ENCODE peak calls at places on chromosome 19, in nine cellular contexts. H, U, W, B, X, G, Q, J and L are unnamed samples.

GRCh38 chr19:30073152-30074000 is 131.3 kb downstream of the URI1 start:
- DNase-seq in H (no peak), U (peak), W (no peak), B (no peak), X (no peak), G (no peak), Q (no peak), J (peak), L (no peak)

GRCh38 chr19:42422576-42423461 is 4.4 kb downstream of the LIPE start:
- DNase-seq in H (no peak), U (no peak), W (peak), B (no peak), X (no peak), G (no peak), Q (no peak), J (no peak), L (peak)

GRCh38 chr19:37594982-37595382 is 306 bp downstream of the ZNF540 start:
- DNase-seq in H (peak), U (peak), W (peak), B (peak), X (peak), G (peak), Q (no peak), J (peak), L (peak)

GRCh38 chr19:13029893-13030292 is 34.6 kb downstream of the NFIX start:
- DNase-seq in H (no peak), U (no peak), W (no peak), B (peak), X (no peak), G (no peak), Q (no peak), J (no peak), L (no peak)

GRCh38 chr19:50046649-50047503 is 21.1 kb downstream of the ZNF473 start:
- DNase-seq in H (no peak), U (no peak), W (no peak), B (no peak), X (peak), G (no peak), Q (no peak), J (peak), L (peak)

GRCh38 chr19:53581871-53582279 is 43.9 kb downstream of the ZNF331 start:
- DNase-seq in H (no peak), U (no peak), W (no peak), B (no peak), X (no peak), G (no peak), Q (no peak), J (no peak), L (no peak)

GRCh38 chr19:33740811-33741396 is 55.8 kb upstream of the KCTD15 start:
- DNase-seq in H (peak), U (no peak), W (peak), B (no peak), X (no peak), G (no peak), Q (peak), J (no peak), L (no peak)

GRCh38 chr19:18541992-18542935 is 1.1 kb downstream of the FKBP8 start:
- DNase-seq in H (no peak), U (no peak), W (no peak), B (no peak), X (no peak), G (no peak), Q (no peak), J (no peak), L (no peak)

GRCh38 chr19:5072115-5072514 is 103.2 kb downstream of the KDM4B start:
- DNase-seq in H (no peak), U (no peak), W (no peak), B (no peak), X (no peak), G (no peak), Q (no peak), J (no peak), L (no peak)
- TF ChIP-seq CTCF in H (no peak), U (no peak), W (no peak), B (no peak), X (no peak), G (no peak), Q (no peak), J (no peak), L (no peak)

DNA sequence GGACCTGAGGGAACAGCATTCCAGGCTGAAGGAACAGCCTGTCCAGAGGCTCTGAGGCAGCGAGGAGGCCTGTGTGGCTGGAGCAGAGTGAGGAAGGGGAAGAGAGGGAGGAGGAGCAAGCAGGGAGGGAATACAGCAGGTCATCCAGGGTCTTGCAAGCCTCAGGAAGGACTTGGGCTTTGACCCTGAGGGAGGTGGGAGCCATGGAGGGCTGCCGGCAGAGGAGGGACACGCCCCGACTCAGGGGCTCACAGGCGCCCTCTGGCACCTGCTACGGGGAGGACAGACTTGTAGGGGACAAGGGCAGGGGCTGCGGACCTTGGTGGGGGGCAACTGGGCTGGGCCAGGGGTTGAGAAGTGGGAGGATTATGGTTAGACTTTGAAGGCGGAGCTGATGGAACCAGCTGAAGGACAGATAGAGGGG is 4.7 kb downstream of the TINCR start:
- DNase-seq in H (no peak), U (no peak), W (no peak), B (no peak), X (no peak), G (no peak), Q (no peak), J (no peak), L (no peak)
- TF ChIP-seq CTCF in H (no peak), U (no peak), W (peak), B (no peak), X (no peak), G (no peak), Q (no peak), J (no peak), L (no peak)

DNA sequence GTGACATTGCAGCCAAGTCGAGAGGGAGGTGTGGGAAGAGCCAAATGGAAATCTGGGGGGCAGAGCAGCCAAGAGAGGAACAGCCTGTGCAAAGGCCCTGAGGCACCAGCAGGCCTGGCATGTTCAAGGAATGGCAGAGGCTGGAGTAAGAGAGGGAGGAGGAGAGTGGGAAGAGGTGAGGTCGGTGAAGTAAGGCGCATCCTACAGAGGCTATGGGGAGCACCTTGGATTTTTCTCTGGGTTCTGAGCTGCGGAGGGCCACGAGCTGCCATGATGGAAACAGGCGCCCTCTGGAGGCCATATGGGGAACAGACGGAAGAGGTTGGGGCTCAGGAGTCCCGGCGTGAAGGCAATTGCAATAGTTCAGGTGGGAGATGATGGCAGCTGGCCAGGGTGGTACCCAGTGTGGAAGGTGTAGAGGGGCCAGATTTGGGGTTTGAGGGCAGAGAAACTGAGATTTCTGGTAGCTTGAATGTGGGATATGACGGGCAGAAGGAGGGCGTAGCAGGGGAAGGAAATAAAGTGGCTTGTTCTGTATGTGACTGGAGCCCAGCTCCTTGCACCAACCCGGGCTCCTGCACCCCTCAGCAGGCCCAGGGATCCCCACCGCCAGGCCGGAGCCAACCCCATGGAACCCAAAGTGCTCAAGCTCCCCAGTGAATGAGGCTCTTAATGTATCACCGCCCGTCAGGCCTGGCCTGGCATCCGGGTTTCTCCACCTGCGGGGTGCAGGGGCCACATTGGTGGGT is 20.5 kb upstream of the STRN4 start:
- DNase-seq in H (no peak), U (no peak), W (no peak), B (peak), X (no peak), G (no peak), Q (peak), J (no peak), L (peak)
- TF ChIP-seq CTCF in H (peak), U (peak), W (peak), B (peak), X (peak), G (peak), Q (peak), J (no peak), L (peak)

GRCh38 chr19:6127716-6128335 is 7.6 kb upstream of the ACSBG2 start:
- DNase-seq in H (no peak), U (no peak), W (no peak), B (no peak), X (no peak), G (no peak), Q (no peak), J (no peak), L (no peak)

GRCh38 chr19:6125571-6125989 is 9.9 kb upstream of the ACSBG2 start:
- DNase-seq in H (no peak), U (no peak), W (no peak), B (no peak), X (peak), G (peak), Q (peak), J (peak), L (peak)

GRCh38 chr19:6126335-6126974 is 9.0 kb upstream of the ACSBG2 start:
- DNase-seq in H (peak), U (no peak), W (no peak), B (no peak), X (no peak), G (no peak), Q (peak), J (no peak), L (no peak)
- TF ChIP-seq CTCF in H (peak), U (peak), W (peak), B (no peak), X (peak), G (no peak), Q (peak), J (no peak), L (no peak)

GRCh38 chr19:280541-281007 is 10.6 kb downstream of the PLPP2 start:
- DNase-seq in H (no peak), U (no peak), W (no peak), B (no peak), X (no peak), G (no peak), Q (no peak), J (no peak), L (no peak)

GRCh38 chr19:283395-283794 is 7.8 kb downstream of the PLPP2 start:
- DNase-seq in H (no peak), U (no peak), W (no peak), B (no peak), X (no peak), G (no peak), Q (no peak), J (no peak), L (no peak)

GRCh38 chr19:281156-281853 is 9.9 kb downstream of the PLPP2 start:
- DNase-seq in H (no peak), U (no peak), W (no peak), B (no peak), X (no peak), G (no peak), Q (no peak), J (no peak), L (no peak)

GRCh38 chr19:282501-282900 is 8.7 kb downstream of the PLPP2 start:
- DNase-seq in H (no peak), U (no peak), W (no peak), B (no peak), X (no peak), G (no peak), Q (no peak), J (no peak), L (no peak)

DNA sequence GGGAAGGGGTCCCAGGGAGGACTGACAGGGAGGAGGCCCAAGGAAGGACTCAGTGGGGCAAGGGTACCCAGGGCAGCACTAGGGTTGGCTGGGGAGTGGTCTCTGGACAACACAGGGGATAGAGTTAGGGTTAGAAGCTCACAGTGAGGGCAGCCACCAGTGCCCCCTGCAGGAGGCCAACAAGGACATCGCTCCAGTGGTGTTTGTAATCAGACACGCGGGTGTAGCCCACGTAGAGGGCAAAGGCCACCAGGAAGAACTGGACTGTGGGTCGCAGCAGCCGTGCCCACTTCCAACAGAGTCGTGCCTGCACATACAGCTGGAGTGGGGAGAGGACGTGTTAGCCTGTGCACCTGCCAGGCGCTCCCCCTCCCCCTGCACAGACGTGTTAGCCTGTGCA is 9.2 kb downstream of the PLPP2 start:
- DNase-seq in H (no peak), U (no peak), W (no peak), B (no peak), X (no peak), G (no peak), Q (no peak), J (no peak), L (no peak)
- TF ChIP-seq CTCF in H (no peak), U (no peak), W (peak), B (no peak), X (no peak), G (no peak), Q (no peak), J (no peak), L (no peak)

DNA sequence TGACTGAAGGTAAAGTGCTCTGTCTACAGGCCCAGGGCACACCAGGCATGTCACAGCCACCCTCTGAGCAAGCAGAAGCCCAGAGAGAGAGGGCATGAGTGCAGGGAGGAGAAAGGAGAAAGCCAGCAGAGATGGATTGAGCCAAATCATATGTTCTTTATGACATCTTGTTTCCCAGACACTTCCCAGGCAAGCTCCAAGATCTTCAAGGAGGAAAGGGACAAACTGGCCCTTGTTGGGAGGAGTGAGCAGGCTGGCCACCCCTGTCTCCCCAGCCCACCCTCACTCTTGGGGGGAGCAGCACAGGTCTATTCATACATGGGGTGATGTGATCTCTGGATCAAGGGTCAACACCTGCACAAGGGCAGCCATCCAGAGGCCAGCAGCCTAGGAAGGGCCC is 298.8 kb downstream of the UQCRFS1 start:
- DNase-seq in H (no peak), U (no peak), W (no peak), B (no peak), X (no peak), G (no peak), Q (no peak), J (no peak), L (no peak)
- TF ChIP-seq CTCF in H (no peak), U (no peak), W (no peak), B (no peak), X (no peak), G (no peak), Q (no peak), J (no peak), L (no peak)

GRCh38 chr19:19558055-19558454 is 20.0 kb downstream of the CILP2 start:
- DNase-seq in H (no peak), U (no peak), W (no peak), B (no peak), X (no peak), G (no peak), Q (no peak), J (no peak), L (no peak)
- TF ChIP-seq CTCF in H (no peak), U (no peak), W (no peak), B (no peak), X (no peak), G (no peak), Q (no peak), J (no peak), L (no peak)

GRCh38 chr19:52369463-52370340 is at the start of gene ZNF880:
- DNase-seq in H (peak), U (peak), W (no peak), B (peak), X (peak), G (peak), Q (peak), J (peak), L (peak)
- TF ChIP-seq CTCF in H (no peak), U (no peak), W (no peak), B (no peak), X (no peak), G (no peak), Q (no peak), J (no peak), L (no peak)

GRCh38 chr19:14096272-14096992 is 5.9 kb upstream of the SAMD1 start:
- DNase-seq in H (no peak), U (no peak), W (no peak), B (no peak), X (no peak), G (no peak), Q (no peak), J (no peak), L (no peak)
- TF ChIP-seq CTCF in H (no peak), U (peak), W (no peak), B (no peak), X (no peak), G (no peak), Q (peak), J (no peak), L (no peak)